ENCODE peak calls at places on chromosome 18, in four cellular contexts. T is SK-N-SH, K is ovary, P is heart right ventricle. H is an unnamed sample. For H3K36me3, the result is how much of the 10 kb centered on the place peaks cover.

GRCh38 chr18:7728297-7728696 is 161.2 kb downstream of the PTPRM start:
- DNase-seq in T (no peak), K (no peak), P (no peak), H (no peak)

GRCh38 chr18:48852292-48852691 is 98.5 kb downstream of the SMAD7 start:
- DNase-seq in T (no peak), K (no peak), P (no peak), H (no peak)

GRCh38 chr18:23990474-23991410 is 23.8 kb upstream of the TTC39C start:
- DNase-seq in T (no peak), K (no peak), P (no peak), H (peak)

GRCh38 chr18:77203071-77203470 is 46.6 kb upstream of the GALR1 start:
- DNase-seq in T (no peak), K (no peak), P (no peak), H (no peak)

GRCh38 chr18:55318864-55319516 is 269.0 kb downstream of the TCF4 start:
- DNase-seq in T (no peak), K (no peak), P (no peak), H (no peak)

GRCh38 chr18:50679656-50680055 is 119.8 kb downstream of the MAPK4 start:
- DNase-seq in T (no peak), K (no peak), P (no peak), H (no peak)

GRCh38 chr18:51664236-51664635 is 466.8 kb upstream of the MEX3C start:
- DNase-seq in T (no peak), K (no peak), P (no peak), H (no peak)

GRCh38 chr18:68847219-68847860 is 49.5 kb downstream of the CCDC102B start:
- DNase-seq in T (no peak), K (no peak), P (no peak), H (no peak)

GRCh38 chr18:31931886-31932240 is 11.1 kb downstream of the TRAPPC8 start:
- DNase-seq in T (no peak), K (no peak), P (no peak), H (no peak)

GRCh38 chr18:2959341-2959740 is 53.6 kb downstream of the LPIN2 start:
- DNase-seq in T (no peak), K (no peak), P (no peak), H (no peak)
- H3K4me3 ChIP-seq in T (no peak), K (no peak), P (no peak), H (no peak)

GRCh38 chr18:79337184-79337583 is 58.5 kb upstream of the NFATC1 start:
- DNase-seq in T (no peak), K (no peak), P (no peak), H (no peak)

GRCh38 chr18:79336556-79337142 is 59.1 kb upstream of the NFATC1 start:
- DNase-seq in T (no peak), K (no peak), P (no peak), H (no peak)

GRCh38 chr18:79335833-79336360 is 59.8 kb upstream of the NFATC1 start:
- DNase-seq in T (no peak), K (no peak), P (no peak), H (no peak)

GRCh38 chr18:79337620-79338019 is 58.1 kb upstream of the NFATC1 start:
- DNase-seq in T (no peak), K (no peak), P (no peak), H (no peak)

DNA sequence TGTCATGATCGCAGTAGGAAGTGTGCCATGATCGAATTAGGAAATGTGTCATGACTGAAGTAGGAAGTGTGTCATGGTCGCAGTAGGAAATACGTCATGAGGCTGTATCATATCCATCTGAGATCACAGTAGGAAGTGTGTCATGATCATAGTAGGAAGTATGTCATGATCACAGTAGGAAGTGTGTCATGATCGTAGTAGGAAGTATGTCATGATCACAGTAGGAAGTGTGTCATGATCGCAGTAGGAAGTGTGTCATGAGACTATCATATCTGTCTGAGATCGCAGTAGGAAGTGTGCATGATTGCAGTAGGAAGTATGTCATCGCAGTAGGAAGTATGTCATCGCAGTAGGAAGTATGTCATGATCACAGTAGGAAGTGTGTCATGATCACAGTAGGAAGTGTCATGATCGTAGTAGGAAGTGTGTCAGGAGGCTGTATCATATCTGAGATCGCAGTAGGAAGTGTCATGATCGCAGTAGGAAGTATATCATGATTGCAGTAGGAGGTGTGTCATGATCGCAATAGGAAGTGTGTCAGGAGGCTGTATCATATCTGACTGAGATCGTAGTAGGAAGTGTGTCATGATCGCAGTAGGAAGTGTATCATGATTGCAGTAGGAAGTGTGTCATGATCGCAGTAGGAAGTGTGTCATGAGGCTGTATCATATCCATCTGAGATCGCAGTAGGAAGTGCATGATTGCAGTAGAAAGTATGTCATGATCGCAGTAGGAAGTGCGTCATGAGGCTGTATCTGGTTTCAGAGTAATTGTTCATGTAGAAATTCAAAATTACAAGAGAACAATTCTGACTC is 56.4 kb upstream of the NFATC1 start:
- DNase-seq in T (no peak), K (no peak), P (no peak), H (no peak)
- H3K36me3 ChIP-seq in T (under half), K (under half), P (half or more), H (under half)

DNA sequence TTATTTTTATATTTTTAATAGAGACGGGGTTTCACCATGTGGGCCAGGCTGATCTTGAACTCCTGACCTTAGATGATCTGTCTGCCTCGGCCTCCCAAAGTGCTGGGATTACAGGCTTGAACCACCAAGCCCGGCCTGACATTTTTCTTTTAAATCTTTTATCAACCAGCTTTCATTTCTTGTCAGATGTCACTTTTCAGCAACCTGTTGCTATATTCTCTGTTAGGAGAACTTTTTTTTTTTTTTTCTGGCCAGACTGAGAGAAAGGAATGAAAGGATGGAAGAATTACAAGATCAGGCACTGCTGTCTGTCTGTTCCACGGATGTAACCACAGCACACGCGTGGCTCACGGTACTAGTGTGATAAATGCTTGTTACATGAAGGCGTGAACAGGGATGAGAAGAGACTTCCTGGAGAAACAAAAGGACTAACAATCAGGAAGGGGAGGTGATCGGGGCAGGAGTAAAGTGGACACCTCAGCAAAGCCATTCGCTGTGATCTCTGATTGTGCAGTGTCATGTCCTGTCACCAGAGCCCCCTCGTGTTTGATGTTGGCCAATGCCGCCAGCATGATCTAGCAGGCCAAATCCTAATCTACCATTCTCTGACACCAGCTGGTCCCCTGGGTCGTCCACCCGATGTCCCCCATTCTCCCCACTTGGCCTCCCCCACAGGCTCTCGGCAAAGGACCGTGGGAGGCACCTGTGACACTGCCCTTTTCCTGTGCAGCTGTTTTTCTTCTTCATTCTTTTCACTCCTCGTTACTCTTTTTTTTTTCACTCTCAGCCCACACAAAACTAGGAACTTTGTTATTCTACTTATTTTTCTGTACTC is 146.6 kb downstream of the TGIF1 start:
- DNase-seq in T (peak), K (no peak), P (peak), H (no peak)
- H3K4me3 ChIP-seq in T (peak), K (peak), P (peak), H (no peak)

GRCh38 chr18:9586814-9587213 is 27.5 kb downstream of the PPP4R1 start:
- DNase-seq in T (no peak), K (no peak), P (no peak), H (no peak)

DNA sequence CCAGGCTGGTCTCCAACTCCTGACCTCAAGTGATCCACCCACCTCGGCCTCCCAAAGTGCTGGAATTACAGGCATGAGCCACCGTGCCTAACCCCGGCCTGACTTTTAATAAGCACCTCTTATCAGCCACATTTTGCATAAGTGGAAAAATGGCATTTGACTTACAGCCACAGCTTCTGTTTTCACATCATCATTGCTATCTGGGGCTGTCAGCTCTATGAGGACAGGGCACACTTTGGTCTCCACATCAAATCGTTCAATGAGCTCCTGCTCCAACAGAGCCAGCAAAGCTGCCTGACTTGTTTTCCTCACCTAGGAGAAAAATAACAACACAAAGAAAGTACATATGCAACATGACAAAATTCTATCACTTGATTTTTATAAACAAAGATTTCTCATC is 26.4 kb downstream of the PPP4R1 start:
- DNase-seq in T (no peak), K (no peak), P (no peak), H (no peak)
- H3K36me3 ChIP-seq in T (half or more), K (under half), P (half or more), H (half or more)

GRCh38 chr18:26548144-26549102 is at the start of gene KCTD1:
- DNase-seq in T (peak), K (peak), P (peak), H (peak)

GRCh38 chr18:26549486-26550435 is 1.4 kb upstream of the KCTD1 start:
- DNase-seq in T (peak), K (peak), P (peak), H (peak)

GRCh38 chr18:26551217-26551708 is 2.9 kb upstream of the KCTD1 start:
- DNase-seq in T (no peak), K (no peak), P (no peak), H (no peak)

GRCh38 chr18:26547302-26548143 is 830 bp downstream of the KCTD1 start:
- DNase-seq in T (peak), K (peak), P (peak), H (peak)

DNA sequence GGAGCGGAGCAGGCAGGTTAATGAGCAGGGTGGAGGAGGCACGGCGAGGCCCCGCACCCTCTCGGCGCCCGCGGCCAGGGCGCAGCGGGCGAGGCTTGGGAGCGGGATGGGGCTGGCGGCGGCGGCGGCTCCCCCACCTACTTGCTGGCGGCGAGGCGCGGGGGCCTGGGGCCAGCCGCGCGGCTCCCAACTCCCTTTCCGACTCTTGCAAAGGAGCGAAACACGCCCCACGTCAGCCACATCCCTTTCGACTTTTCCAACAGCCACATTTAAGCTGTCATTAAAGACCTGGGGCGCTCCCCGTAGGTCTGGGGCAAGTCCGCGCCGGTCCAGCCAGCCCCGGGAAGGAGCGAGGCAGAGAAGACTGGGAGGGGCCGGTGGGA is 741 bp upstream of the KCTD1 start:
- DNase-seq in T (peak), K (no peak), P (no peak), H (peak)
- H3K4me3 ChIP-seq in T (peak), K (peak), P (peak), H (peak)

GRCh38 chr18:56641714-56642331 is 3.4 kb upstream of the TXNL1 start:
- DNase-seq in T (no peak), K (no peak), P (no peak), H (no peak)

GRCh38 chr18:56638232-56639093 is at the start of gene TXNL1:
- DNase-seq in T (peak), K (peak), P (peak), H (peak)

GRCh38 chr18:56635007-56635406 is 3.4 kb downstream of the TXNL1 start:
- DNase-seq in T (no peak), K (no peak), P (no peak), H (no peak)

GRCh38 chr18:56639094-56639361 is 636 bp upstream of the TXNL1 start:
- DNase-seq in T (peak), K (no peak), P (no peak), H (no peak)

GRCh38 chr18:56637897-56638231 is 528 bp downstream of the TXNL1 start:
- DNase-seq in T (no peak), K (no peak), P (no peak), H (no peak)
- H3K36me3 ChIP-seq in T (under half), K (under half), P (under half), H (under half)

GRCh38 chr18:59918320-59918755 is 18.5 kb downstream of the PMAIP1 start:
- DNase-seq in T (peak), K (no peak), P (peak), H (peak)
- H3K4me3 ChIP-seq in T (peak), K (no peak), P (peak), H (no peak)

GRCh38 chr18:79738565-79739439 is 58.9 kb upstream of the KCNG2 start:
- DNase-seq in T (no peak), K (no peak), P (no peak), H (no peak)
- H3K36me3 ChIP-seq in T (half or more), K (under half), P (half or more), H (under half)

H was measured in MG63.